ENCODE peak calls at places on chromosomes 6 and 20, in eight cellular contexts. Y is dorsolateral prefrontal cortex, N is lung, H is endothelial cell, R is bronchial epithelial cell, F is fibroblast of the aortic adventitia, L is fibroblast of mammary gland, U is tibial artery. Q is an unnamed sample.
A peak's percentile ranks its signal among the peaks of the same experiment; 100 is the strongest.

GRCh38 chr6:30151580-30151979 is 9.4 kb downstream of the TRIM10 start:
- DNase-seq in Y (no peak), N (no peak), H (no peak), R (no peak), F (no peak), L (no peak), U (no peak), Q (no peak)

GRCh38 chr6:72704979-72705378 is 83.1 kb downstream of the KCNQ5 start:
- DNase-seq in Y (no peak), N (no peak), H (no peak), R (peak; percentile 20), F (peak; percentile 7), L (peak; percentile 5), U (no peak), Q (peak; percentile 23)

GRCh38 chr6:144725731-144726522 is 440.8 kb downstream of the UTRN start:
- DNase-seq in Y (no peak), N (no peak), H (no peak), R (peak; percentile 28), F (no peak), L (no peak), U (no peak), Q (no peak)

GRCh38 chr6:13411484-13411883 is 75.9 kb downstream of the GFOD1 start:
- DNase-seq in Y (no peak), N (no peak), H (no peak), R (no peak), F (no peak), L (no peak), U (no peak), Q (no peak)

GRCh38 chr6:159969204-159969912 is 476 bp downstream of the IGF2R start:
- DNase-seq in Y (peak; percentile 19), N (no peak), H (peak; percentile 65), R (no peak), F (no peak), L (no peak), U (peak; percentile 77), Q (peak; percentile 23)

GRCh38 chr6:111711989-111712388 is 106.3 kb upstream of the TRAF3IP2 start:
- DNase-seq in Y (no peak), N (no peak), H (no peak), R (no peak), F (no peak), L (no peak), U (no peak), Q (no peak)

GRCh38 chr6:81808834-81809598 is 56.5 kb upstream of the TENT5A start:
- DNase-seq in Y (no peak), N (no peak), H (no peak), R (no peak), F (peak; percentile 59), L (no peak), U (no peak), Q (no peak)

GRCh38 chr20:10747019-10747418 is 73.2 kb upstream of the JAG1 start:
- DNase-seq in Y (no peak), N (no peak), H (no peak), R (peak; percentile 50), F (no peak), L (no peak), U (no peak), Q (no peak)

GRCh38 chr20:25083773-25084615 is 2.1 kb upstream of the VSX1 start:
- DNase-seq in Y (no peak), N (no peak), H (no peak), R (no peak), F (no peak), L (no peak), U (peak; percentile 54), Q (no peak)

GRCh38 chr6:33571637-33572316 is 8.3 kb downstream of the BAK1 start:
- DNase-seq in Y (peak; percentile 19), N (no peak), H (no peak), R (no peak), F (no peak), L (no peak), U (no peak), Q (no peak)

GRCh38 chr6:26497610-26498009 is 2.5 kb upstream of the BTN1A1 start:
- DNase-seq in Y (no peak), N (no peak), H (no peak), R (no peak), F (no peak), L (no peak), U (no peak), Q (no peak)

GRCh38 chr6:106511274-106512047 is 117.8 kb downstream of the RTN4IP1 start:
- DNase-seq in Y (no peak), N (no peak), H (peak; percentile 30), R (peak; percentile 59), F (peak; percentile 63), L (peak; percentile 48), U (no peak), Q (peak; percentile 80)

DNA sequence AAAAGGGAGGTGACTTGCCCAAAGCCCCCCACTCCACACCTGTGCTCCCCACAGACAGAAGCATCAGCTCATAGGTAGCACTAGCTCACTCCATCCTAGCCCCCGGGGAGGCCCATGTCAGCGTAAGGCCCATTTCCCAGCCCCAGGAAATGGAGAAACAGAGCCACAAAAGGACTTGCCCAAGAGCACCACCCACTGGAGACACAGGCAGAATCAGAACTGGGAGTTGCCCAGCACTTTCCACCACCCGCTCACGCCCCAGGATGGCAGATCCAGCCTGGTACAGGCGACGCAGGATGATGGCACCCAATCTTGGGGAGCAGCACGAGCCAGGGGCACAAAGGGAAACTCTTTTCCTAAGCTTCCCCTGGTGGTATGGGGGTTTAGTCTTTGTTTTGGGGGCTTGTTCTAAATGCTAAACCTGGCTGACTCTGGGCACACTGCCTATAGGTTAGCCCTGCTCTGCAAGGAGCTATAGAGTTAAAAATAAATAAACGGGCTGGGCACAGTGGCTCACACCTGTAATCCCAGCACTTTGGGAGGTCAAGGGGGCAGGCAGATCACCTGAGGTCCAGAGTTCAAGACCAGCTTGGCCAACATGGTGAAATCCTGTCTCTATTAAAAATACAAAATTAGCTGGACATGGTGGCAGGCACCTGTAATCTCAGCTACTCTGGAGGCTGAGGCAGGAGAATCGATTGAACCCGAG is 11.8 kb downstream of the C20orf203 start:
- DNase-seq in Y (no peak), N (no peak), H (no peak), R (no peak), F (no peak), L (no peak), U (no peak), Q (no peak)
- TF ChIP-seq CTCF in Y (no peak), N (no peak), H (no peak), R (no peak), F (no peak), L (no peak), U (no peak), Q (no peak)

GRCh38 chr6:134878136-134878535 is 71.8 kb downstream of the ALDH8A1 start:
- DNase-seq in Y (no peak), N (no peak), H (no peak), R (no peak), F (no peak), L (no peak), U (no peak), Q (no peak)

GRCh38 chr6:134880487-134881190 is 69.3 kb downstream of the ALDH8A1 start:
- DNase-seq in Y (peak; percentile 33), N (no peak), H (no peak), R (no peak), F (peak; percentile 63), L (peak; percentile 72), U (no peak), Q (no peak)

GRCh38 chr6:134883314-134883713 is 66.6 kb downstream of the ALDH8A1 start:
- DNase-seq in Y (no peak), N (no peak), H (no peak), R (no peak), F (peak; percentile 66), L (no peak), U (no peak), Q (no peak)

GRCh38 chr6:134884752-134885151 is 65.1 kb downstream of the ALDH8A1 start:
- DNase-seq in Y (no peak), N (no peak), H (no peak), R (no peak), F (no peak), L (no peak), U (no peak), Q (no peak)

DNA sequence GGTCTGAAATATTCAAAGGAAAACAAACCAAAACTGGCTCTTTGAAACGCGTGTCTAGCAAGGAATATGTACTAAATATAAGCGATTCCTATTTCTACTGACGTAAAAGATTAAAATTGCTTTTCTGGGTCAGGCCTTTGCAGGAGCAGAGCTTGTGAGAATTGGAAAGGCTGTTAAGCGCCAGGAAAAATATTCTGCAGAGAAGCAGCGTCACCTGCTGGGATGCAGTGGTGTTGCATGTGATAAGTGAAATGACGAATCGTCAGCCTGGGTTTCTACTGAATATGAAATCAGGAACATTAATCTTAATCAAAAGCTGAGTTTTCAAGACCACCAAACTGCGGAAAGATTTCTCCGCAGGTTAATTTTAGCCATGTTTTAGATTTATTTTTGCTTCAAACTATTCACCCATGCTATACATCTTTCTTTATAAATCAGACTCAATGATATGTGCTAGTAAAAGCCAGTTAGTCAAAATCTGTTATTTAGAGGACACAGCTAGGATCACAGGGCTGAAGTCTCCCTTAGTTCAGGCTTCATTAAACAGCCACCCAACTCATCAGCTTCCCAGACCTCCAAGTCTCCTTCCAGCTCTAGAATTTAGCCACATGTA is 67.4 kb downstream of the ALDH8A1 start:
- DNase-seq in Y (peak; percentile 66), N (peak; percentile 48), H (peak; percentile 52), R (peak; percentile 45), F (peak; percentile 96), L (peak; percentile 90), U (peak; percentile 77), Q (peak; percentile 82)
- TF ChIP-seq CTCF in Y (peak; percentile 86), N (peak; percentile 95), H (peak; percentile 81), R (peak; percentile 73), F (peak; percentile 94), L (peak; percentile 99), U (peak; percentile 96), Q (peak; percentile 94)

DNA sequence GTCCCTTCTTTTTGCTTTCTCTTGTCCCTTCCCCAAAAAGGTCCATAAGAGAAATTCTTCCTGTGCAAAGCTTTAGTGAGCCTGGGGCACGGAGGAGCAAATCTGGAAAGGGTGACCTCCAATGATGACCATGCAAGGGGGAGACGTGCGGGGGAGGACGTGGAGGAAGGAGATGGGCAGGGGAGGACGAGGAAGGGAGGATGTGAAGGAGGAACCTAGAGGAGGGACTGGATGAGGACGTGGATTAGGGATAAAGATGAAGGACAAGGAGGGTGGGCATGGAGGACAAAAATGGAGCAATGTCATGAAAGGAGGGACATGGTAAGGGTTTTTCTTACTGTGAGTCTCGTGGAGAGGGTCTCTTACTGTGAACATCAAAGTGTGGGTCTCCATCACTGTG is 139.5 kb downstream of the ERMARD start:
- DNase-seq in Y (no peak), N (no peak), H (no peak), R (no peak), F (no peak), L (no peak), U (no peak), Q (no peak)
- TF ChIP-seq CTCF in Y (no peak), N (no peak), H (no peak), R (no peak), F (no peak), L (no peak), U (no peak), Q (no peak)

DNA sequence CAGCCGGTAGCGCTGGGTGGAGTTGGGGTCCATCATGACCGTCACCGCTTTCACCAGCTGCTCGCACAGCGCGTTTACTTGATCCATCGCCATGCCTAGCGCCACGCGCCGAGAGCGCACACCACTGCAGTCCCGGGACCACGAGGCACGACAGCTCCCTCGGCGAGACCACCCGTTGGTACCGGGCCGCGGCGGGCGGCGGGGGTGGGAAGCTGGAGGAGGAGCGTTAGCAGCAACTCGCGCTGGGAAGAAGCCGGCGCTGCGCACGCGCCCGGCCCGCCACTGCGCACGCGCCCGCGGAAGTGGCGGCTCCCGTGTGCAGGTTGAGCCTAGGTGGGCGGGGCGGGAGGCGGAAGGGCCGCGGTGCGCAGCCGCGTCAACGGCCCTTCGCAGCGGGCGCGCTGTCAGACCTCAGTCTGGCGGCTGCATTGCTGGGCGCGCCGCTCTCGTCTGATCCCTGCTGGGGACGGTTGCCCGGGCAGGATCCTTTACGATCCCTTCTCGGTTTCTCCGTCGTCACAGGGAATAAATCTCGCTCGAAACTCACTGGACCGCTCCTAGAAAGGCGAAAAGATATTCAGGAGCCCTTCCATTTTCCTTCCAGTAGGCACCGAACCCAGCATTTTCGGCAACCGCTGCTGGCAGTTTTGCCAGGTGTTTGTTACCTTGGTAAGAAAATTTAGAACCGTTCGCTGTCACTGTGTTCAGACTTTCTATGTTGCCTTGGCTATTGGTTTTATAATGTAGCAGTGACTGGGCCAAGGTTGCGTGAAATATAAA is at the start of the genes POLH and XPO5:
- DNase-seq in Y (peak; percentile 90), N (peak; percentile 90), H (peak; percentile 93), R (peak; percentile 85), F (peak; percentile 87), L (peak; percentile 86), U (peak; percentile 94), Q (peak; percentile 92)
- TF ChIP-seq CTCF in Y (peak; percentile 30), N (no peak), H (no peak), R (peak; percentile 40), F (peak; percentile 23), L (peak; percentile 14), U (no peak), Q (peak; percentile 8)

Q was measured in MCF 10A.